ENCODE peak calls at places on chromosomes 6 and 20, in nine cellular contexts. K, Q, U, V, X, J, H, A and M are unnamed samples.

GRCh38 chr20:34536798-34537394 is 20.7 kb downstream of the DYNLRB1 start:
- DNase-seq in K (peak), Q (no peak), U (peak), V (peak), X (no peak), J (no peak), H (no peak), A (no peak), M (no peak)

GRCh38 chr6:168097621-168098430 is 18.8 kb upstream of the FRMD1 start:
- DNase-seq in K (no peak), Q (no peak), U (no peak), V (no peak), X (no peak), J (no peak), H (no peak), A (no peak), M (no peak)

GRCh38 chr6:139392834-139393233 is 18.4 kb upstream of the CITED2 start:
- DNase-seq in K (no peak), Q (no peak), U (no peak), V (no peak), X (no peak), J (no peak), H (no peak), A (no peak), M (no peak)

GRCh38 chr6:90894285-90895144 is 307.6 kb upstream of the MAP3K7 start:
- DNase-seq in K (no peak), Q (no peak), U (no peak), V (no peak), X (no peak), J (no peak), H (no peak), A (no peak), M (no peak)

GRCh38 chr6:12882761-12883290 is 166.3 kb downstream of the PHACTR1 start:
- DNase-seq in K (no peak), Q (no peak), U (no peak), V (no peak), X (no peak), J (no peak), H (no peak), A (no peak), M (no peak)

GRCh38 chr20:43843965-43844660 is 70.5 kb upstream of the TOX2 start:
- DNase-seq in K (no peak), Q (no peak), U (no peak), V (no peak), X (no peak), J (no peak), H (no peak), A (no peak), M (no peak)

GRCh38 chr20:45017281-45017680 is 51.0 kb downstream of the STK4 start:
- DNase-seq in K (no peak), Q (no peak), U (no peak), V (no peak), X (no peak), J (no peak), H (no peak), A (no peak), M (no peak)

GRCh38 chr6:117918454-117918853 is 11.4 kb downstream of the SLC35F1 start:
- DNase-seq in K (no peak), Q (no peak), U (no peak), V (no peak), X (no peak), J (no peak), H (no peak), A (no peak), M (no peak)

GRCh38 chr20:990293-990959 is 11.7 kb downstream of the RSPO4 start:
- DNase-seq in K (no peak), Q (no peak), U (no peak), V (no peak), X (no peak), J (no peak), H (no peak), A (no peak), M (peak)

GRCh38 chr20:17505664-17506517 is 25.3 kb downstream of the BFSP1 start:
- DNase-seq in K (peak), Q (no peak), U (peak), V (no peak), X (peak), J (peak), H (no peak), A (peak), M (no peak)

GRCh38 chr6:138815797-138816528 is 20.1 kb downstream of the ECT2L start:
- DNase-seq in K (peak), Q (no peak), U (peak), V (peak), X (peak), J (peak), H (peak), A (peak), M (no peak)

GRCh38 chr6:41416165-41416837 is 80.9 kb downstream of the NCR2 start:
- DNase-seq in K (no peak), Q (no peak), U (no peak), V (no peak), X (no peak), J (no peak), H (peak), A (no peak), M (no peak)
- TF ChIP-seq CTCF in K (no peak), Q (no peak), U (no peak), V (no peak), X (no peak), J (no peak), H (no peak), A (no peak), M (no peak)

DNA sequence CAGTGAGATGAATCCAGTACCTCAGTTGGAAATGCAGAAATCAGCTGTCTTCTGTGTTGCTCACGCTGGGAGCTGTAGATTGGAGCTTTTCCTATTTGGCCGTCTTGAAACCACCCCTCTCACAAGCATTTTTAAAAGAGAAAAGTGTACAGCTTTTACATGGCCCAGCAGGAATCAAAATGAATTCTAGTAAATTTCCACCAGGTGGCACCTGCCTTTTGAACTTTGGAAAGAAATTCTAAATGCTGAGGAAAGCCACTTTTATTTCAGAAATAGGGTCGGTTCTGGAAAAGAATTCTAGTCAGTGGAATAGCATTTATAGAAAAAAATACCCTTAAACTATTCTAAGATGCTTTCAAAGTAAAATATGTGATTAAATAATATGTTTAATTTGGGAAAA is 647.8 kb downstream of the CD109 start:
- DNase-seq in K (no peak), Q (no peak), U (no peak), V (no peak), X (peak), J (peak), H (no peak), A (peak), M (no peak)
- TF ChIP-seq CTCF in K (peak), Q (peak), U (no peak), V (no peak), X (peak), J (no peak), H (no peak), A (peak), M (peak)

GRCh38 chr6:149560736-149561135 is 5.4 kb upstream of the GINM1 start:
- DNase-seq in K (peak), Q (no peak), U (no peak), V (peak), X (no peak), J (peak), H (no peak), A (no peak), M (no peak)
- TF ChIP-seq CTCF in K (peak), Q (peak), U (peak), V (peak), X (peak), J (peak), H (peak), A (peak), M (peak)

DNA sequence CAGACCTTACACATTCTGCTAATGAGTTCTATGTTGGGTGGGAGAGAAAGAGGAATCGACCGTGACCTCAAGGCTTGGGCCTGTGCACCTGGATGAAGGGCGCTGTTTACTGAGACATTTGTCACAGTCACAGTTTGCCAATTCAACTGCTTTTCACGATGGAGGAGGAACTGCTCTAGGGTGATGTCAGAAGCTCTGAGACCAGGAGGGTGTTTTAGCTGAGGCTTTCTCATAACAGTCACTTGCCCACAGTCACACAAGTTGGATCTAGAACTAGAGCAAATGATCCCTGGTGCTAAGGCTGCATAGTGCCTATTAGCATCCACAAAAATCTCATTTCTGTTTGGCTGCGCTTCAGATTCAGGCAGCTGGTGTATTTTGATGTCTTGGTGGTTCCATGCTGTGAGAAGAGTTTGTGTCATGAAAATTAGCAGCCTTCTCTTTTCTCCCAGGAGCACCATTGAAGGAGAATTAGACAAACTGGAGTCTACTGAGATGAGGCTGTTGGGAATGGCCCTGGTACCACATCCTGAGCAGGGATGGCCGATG is 83.3 kb upstream of the TGM3 start:
- DNase-seq in K (no peak), Q (no peak), U (no peak), V (no peak), X (no peak), J (no peak), H (no peak), A (no peak), M (no peak)
- TF ChIP-seq CTCF in K (no peak), Q (no peak), U (no peak), V (no peak), X (no peak), J (no peak), H (no peak), A (no peak), M (no peak)

DNA sequence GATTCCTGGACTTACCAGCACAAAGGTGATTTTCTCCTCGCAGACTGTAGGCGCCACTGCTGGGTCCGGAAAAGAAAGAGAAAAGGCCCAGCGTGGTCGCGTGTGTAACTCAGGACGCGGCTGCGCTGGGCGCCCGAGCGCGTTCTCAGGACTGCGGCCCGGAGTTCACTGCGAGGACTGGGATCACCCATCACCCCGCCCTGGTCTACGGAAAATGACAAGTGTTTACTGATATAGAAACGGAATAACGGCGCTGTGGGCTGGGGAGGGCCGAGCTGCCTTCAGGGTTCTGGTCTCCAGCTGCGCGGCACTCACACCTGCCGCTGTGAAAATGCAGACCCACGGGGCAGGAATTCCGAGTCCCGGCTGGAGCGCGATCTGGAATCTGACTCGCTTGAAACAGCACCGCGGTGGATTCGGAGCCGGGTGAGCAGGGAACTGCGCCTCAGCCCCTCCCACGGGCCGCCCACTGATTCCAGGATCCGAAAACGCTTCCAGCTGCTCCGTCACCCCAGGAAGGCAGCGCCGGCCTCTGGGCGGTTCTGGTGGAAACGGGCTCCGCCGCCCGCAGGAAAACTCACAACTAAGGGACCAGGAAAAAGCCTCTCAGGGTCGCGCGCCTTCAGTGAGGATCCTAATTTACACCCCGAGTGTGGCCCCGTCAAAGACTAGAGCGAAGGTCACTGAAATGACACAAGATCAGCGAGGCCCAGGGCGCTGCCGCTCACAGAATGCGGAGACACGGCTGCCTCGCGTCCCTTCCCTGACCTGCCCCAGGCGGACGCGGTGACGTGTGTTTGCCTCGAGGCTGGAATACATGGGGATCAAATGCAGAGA is 34.5 kb downstream of the HLA-A start:
- DNase-seq in K (peak), Q (peak), U (peak), V (peak), X (peak), J (peak), H (no peak), A (peak), M (no peak)
- TF ChIP-seq CTCF in K (peak), Q (peak), U (peak), V (no peak), X (peak), J (peak), H (peak), A (peak), M (peak)

GRCh38 chr20:48933017-48933766 is 11.7 kb downstream of the ARFGEF2 start:
- DNase-seq in K (no peak), Q (peak), U (no peak), V (no peak), X (no peak), J (no peak), H (no peak), A (no peak), M (no peak)
- TF ChIP-seq CTCF in K (peak), Q (no peak), U (no peak), V (no peak), X (no peak), J (no peak), H (no peak), A (no peak), M (no peak)